ENCODE peak calls at places on chromosomes 7 and 10, in nine cellular contexts. I, M, J, W, D, F, X, G and C are unnamed samples.

GRCh38 chr7:155953781-155954549 is 141.7 kb upstream of the SHH start:
- DNase-seq in I (peak; percentile 77), M (no peak), J (no peak), W (no peak), D (no peak), F (no peak), X (peak; percentile 78), G (no peak), C (no peak)

GRCh38 chr7:46879783-46880182 is 702.1 kb downstream of the TNS3 start:
- DNase-seq in I (no peak), M (no peak), J (no peak), W (no peak), D (no peak), F (no peak), X (no peak), G (no peak), C (no peak)

GRCh38 chr7:131454538-131454937 is 101.9 kb downstream of the PODXL start:
- DNase-seq in I (no peak), M (no peak), J (no peak), W (no peak), D (no peak), F (no peak), X (no peak), G (no peak), C (no peak)

GRCh38 chr7:39260279-39260844 is 282.7 kb downstream of the POU6F2 start:
- DNase-seq in I (no peak), M (no peak), J (no peak), W (no peak), D (no peak), F (no peak), X (no peak), G (no peak), C (no peak)

GRCh38 chr7:19958309-19958896 is 185.0 kb upstream of the TMEM196 start:
- DNase-seq in I (no peak), M (no peak), J (no peak), W (no peak), D (no peak), F (no peak), X (peak; percentile 1), G (no peak), C (no peak)

GRCh38 chr10:13823046-13823711 is 236.4 kb downstream of the PRPF18 start:
- DNase-seq in I (no peak), M (no peak), J (no peak), W (peak; percentile 64), D (no peak), F (no peak), X (no peak), G (no peak), C (no peak)

GRCh38 chr10:95761939-95762492 is 6.1 kb downstream of the ENTPD1 start:
- DNase-seq in I (no peak), M (no peak), J (no peak), W (no peak), D (no peak), F (no peak), X (no peak), G (no peak), C (no peak)

GRCh38 chr10:94496010-94496409 is 49.6 kb upstream of the HELLS start:
- DNase-seq in I (no peak), M (no peak), J (no peak), W (no peak), D (no peak), F (no peak), X (no peak), G (no peak), C (no peak)

GRCh38 chr10:78863601-78864239 is 205.0 kb upstream of the ZMIZ1 start:
- DNase-seq in I (no peak), M (no peak), J (no peak), W (peak; percentile 24), D (no peak), F (no peak), X (no peak), G (peak; percentile 83), C (no peak)

GRCh38 chr7:17941171-17941490 is 837 bp upstream of the SNX13 start:
- DNase-seq in I (no peak), M (no peak), J (no peak), W (no peak), D (no peak), F (no peak), X (peak; percentile 18), G (peak; percentile 16), C (no peak)

GRCh38 chr7:98555403-98555802 is 61.7 kb upstream of the NPTX2 start:
- DNase-seq in I (no peak), M (no peak), J (no peak), W (no peak), D (no peak), F (peak; percentile 35), X (no peak), G (no peak), C (no peak)

GRCh38 chr10:61961278-61961677 is 59.8 kb downstream of the ARID5B start:
- DNase-seq in I (no peak), M (no peak), J (no peak), W (no peak), D (no peak), F (no peak), X (no peak), G (no peak), C (no peak)

GRCh38 chr7:22082553-22082885 is 136.8 kb upstream of the CDCA7L start:
- DNase-seq in I (no peak), M (no peak), J (peak; percentile 42), W (no peak), D (no peak), F (no peak), X (no peak), G (no peak), C (no peak)

GRCh38 chr10:101675115-101675514 is 19.9 kb downstream of the FBXW4 start:
- DNase-seq in I (no peak), M (no peak), J (no peak), W (no peak), D (no peak), F (no peak), X (no peak), G (no peak), C (no peak)

GRCh38 chr10:9302142-9302746 is 1247.8 kb downstream of the GATA3 start:
- DNase-seq in I (no peak), M (no peak), J (no peak), W (no peak), D (no peak), F (no peak), X (peak; percentile 33), G (no peak), C (no peak)

GRCh38 chr7:157678503-157678902 is 341.7 kb downstream of the DNAJB6 start:
- DNase-seq in I (no peak), M (no peak), J (no peak), W (no peak), D (no peak), F (no peak), X (peak; percentile 44), G (no peak), C (no peak)

GRCh38 chr7:123599766-123600165 is 1.9 kb upstream of the ASB15 start:
- DNase-seq in I (no peak), M (no peak), J (no peak), W (no peak), D (no peak), F (no peak), X (no peak), G (no peak), C (no peak)
- TF ChIP-seq POLR2AphosphoS5 in I (no peak), M (no peak), J (no peak), W (no peak), D (no peak), F (no peak), X (no peak), G (no peak), C (no peak)

DNA sequence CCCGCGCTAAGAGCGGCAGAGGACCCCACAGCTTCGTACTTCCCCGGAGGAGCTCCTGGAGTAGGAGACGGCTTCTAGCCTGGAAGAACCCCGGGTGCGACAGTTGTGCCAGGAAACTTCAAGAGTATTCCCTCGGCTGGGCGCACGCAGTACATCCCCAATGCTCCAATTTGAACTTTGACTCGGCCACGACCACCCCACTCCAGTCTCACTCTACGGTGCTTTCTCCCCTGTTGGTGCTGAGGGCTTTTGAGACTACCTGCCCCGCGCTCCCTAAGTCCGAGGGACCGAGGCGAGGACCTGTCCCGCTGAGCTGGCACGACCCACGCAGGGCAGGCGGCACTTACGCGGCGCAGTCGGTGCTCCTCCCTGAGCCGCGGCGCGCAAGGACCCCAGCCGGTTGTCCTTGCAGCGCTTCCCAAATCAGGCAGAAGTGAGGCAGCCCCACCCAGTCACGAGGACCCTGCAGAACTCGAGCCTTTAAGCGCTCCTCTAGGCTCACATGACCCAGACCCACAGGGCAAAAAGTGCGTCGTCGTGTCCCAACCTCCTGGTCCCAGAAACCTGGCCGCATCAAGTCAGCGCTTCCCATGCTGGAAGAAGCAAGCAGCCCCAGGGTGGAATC is at the start of gene CPVL:
- DNase-seq in I (no peak), M (peak; percentile 26), J (peak; percentile 89), W (peak; percentile 77), D (no peak), F (peak; percentile 53), X (peak; percentile 71), G (peak; percentile 62), C (peak; percentile 67)
- TF ChIP-seq POLR2AphosphoS5 in I (peak; percentile 68), M (no peak), J (peak; percentile 68), W (no peak), D (no peak), F (peak; percentile 51), X (peak; percentile 65), G (no peak), C (no peak)

DNA sequence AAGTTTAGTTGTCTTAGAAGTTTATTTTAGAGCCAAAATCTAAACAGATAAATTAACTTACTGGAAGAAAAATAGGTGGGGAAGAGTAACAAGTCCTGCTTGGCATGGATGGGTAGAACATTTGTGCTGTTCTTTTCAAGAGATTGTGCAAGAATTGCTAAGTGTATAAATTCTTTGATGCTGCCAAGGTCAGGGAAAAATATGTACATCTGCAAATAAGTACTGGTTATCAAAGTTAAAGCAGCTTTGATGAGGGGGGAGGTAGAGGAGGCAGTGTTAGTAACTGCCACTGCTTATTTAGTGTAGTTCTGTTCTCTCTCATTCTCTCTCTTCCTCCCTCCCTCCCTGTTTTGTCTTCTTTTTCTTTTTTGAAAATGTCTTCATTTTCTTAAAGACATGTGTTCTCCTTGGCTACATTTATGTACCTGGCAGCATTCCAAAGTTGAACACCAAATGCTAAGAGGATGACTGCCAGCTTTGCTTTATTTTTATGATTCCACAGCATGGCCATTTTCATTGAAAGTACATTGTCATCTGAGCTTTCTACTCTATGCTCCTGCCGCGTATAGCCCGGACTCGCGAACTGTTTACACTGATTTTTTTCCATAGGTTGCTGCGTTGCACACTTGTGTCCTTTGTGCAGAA is 18.6 kb downstream of the CACNB2 start:
- DNase-seq in I (no peak), M (no peak), J (no peak), W (no peak), D (no peak), F (no peak), X (no peak), G (no peak), C (no peak)
- TF ChIP-seq POLR2AphosphoS5 in I (no peak), M (no peak), J (no peak), W (no peak), D (no peak), F (peak; percentile 63), X (no peak), G (no peak), C (no peak)

GRCh38 chr7:149195180-149196150 is at the start of gene ZNF282:
- DNase-seq in I (no peak), M (peak; percentile 63), J (peak; percentile 96), W (peak; percentile 91), D (peak; percentile 93), F (peak; percentile 90), X (peak; percentile 85), G (peak; percentile 100), C (peak; percentile 94)
- TF ChIP-seq POLR2AphosphoS5 in I (peak; percentile 73), M (peak; percentile 77), J (peak; percentile 61), W (peak; percentile 75), D (peak; percentile 49), F (peak; percentile 71), X (peak; percentile 78), G (peak; percentile 92), C (peak; percentile 43)

GRCh38 chr7:8121243-8121642 is 140.7 kb downstream of the ICA1 start:
- DNase-seq in I (no peak), M (no peak), J (no peak), W (no peak), D (no peak), F (no peak), X (no peak), G (no peak), C (no peak)
- TF ChIP-seq POLR2AphosphoS5 in I (no peak), M (no peak), J (no peak), W (no peak), D (no peak), F (no peak), X (no peak), G (no peak), C (no peak)